ENCODE peak calls at places on chromosomes 4 and X, in ten cellular contexts. N is suprapubic skin, W is Panc1, E is tibial nerve, C is left ventricle myocardium inferior, U is heart right ventricle, Q is right cardiac atrium, V is lower lobe of right lung, X is neuronal stem cell, P is thyroid gland. F is an unnamed sample.

GRCh38 chrX:19372170-19373033 is 28.7 kb downstream of the PDHA1 start:
- DNase-seq in U (peak), P (peak), E (peak), X (peak), W (no peak), C (peak), Q (peak), N (no peak), V (peak), F (no peak)

GRCh38 chrX:103356023-103356798 is at the start of gene TCEAL9:
- DNase-seq in V (peak), N (peak), E (peak), X (no peak), U (peak), C (peak), P (peak), Q (peak), W (no peak), F (peak)

GRCh38 chr4:99665981-99666380 is 8.4 kb upstream of the C4orf54 start:
- DNase-seq in W (no peak), C (no peak), P (no peak), Q (no peak), E (no peak), N (no peak), V (no peak), U (no peak), X (no peak), F (no peak)

GRCh38 chrX:9955506-9955905 is 11.7 kb upstream of the CLDN34 start:
- DNase-seq in P (no peak), Q (no peak), W (no peak), V (no peak), N (no peak), C (no peak), U (no peak), X (no peak), E (no peak), F (no peak)

GRCh38 chr4:1564535-1565375 is 119.4 kb downstream of the FAM53A start:
- DNase-seq in C (no peak), X (no peak), P (no peak), W (no peak), U (no peak), Q (peak), V (no peak), N (no peak), E (no peak), F (no peak)

GRCh38 chrX:130125090-130125489 is 14.8 kb upstream of the ELF4 start:
- DNase-seq in N (peak), X (no peak), V (no peak), U (peak), E (peak), P (no peak), Q (peak), C (peak), W (no peak), F (no peak)

GRCh38 chr4:82652062-82652461 is 90.3 kb upstream of the TMEM150C start:
- DNase-seq in X (no peak), U (no peak), P (no peak), C (no peak), N (no peak), E (no peak), W (no peak), Q (no peak), V (no peak), F (no peak)

GRCh38 chr4:138542191-138542771 is 300.1 kb upstream of the SLC7A11 start:
- DNase-seq in Q (no peak), W (no peak), C (no peak), E (no peak), X (no peak), U (no peak), V (no peak), P (no peak), N (no peak), F (no peak)

GRCh38 chrX:20067709-20068315 is 48.9 kb downstream of the MAP7D2 start:
- DNase-seq in C (peak), N (peak), P (peak), U (peak), X (peak), Q (peak), V (peak), W (peak), E (peak), F (peak)

GRCh38 chrX:153922932-153923857 is 2.9 kb downstream of the ARHGAP4 start:
- DNase-seq in Q (peak), X (no peak), N (peak), C (peak), E (peak), V (peak), W (no peak), P (peak), U (peak), F (no peak)

GRCh38 chrX:132292753-132293152 is 73.5 kb upstream of the RAP2C start:
- DNase-seq in N (no peak), Q (no peak), U (peak), X (peak), W (peak), P (peak), E (no peak), C (no peak), V (no peak), F (no peak)

GRCh38 chr4:93337196-93337595 is 491.4 kb upstream of the ATOH1 start:
- DNase-seq in P (no peak), W (no peak), C (no peak), E (no peak), X (no peak), U (no peak), V (no peak), N (no peak), Q (no peak), F (no peak)

GRCh38 chrX:74450803-74451449 is 29.6 kb downstream of the SLC16A2 start:
- DNase-seq in C (no peak), V (no peak), Q (no peak), E (no peak), P (no peak), W (peak), U (no peak), N (no peak), X (no peak), F (peak)

GRCh38 chrX:3699841-3700381 is 13.5 kb downstream of the PRKX start:
- DNase-seq in X (no peak), N (no peak), P (no peak), C (no peak), V (no peak), E (no peak), Q (no peak), W (no peak), U (no peak), F (no peak)

GRCh38 chr4:113683143-113683542 is 78.4 kb downstream of the CAMK2D start:
- DNase-seq in P (peak), E (no peak), U (no peak), Q (no peak), C (no peak), V (no peak), X (no peak), W (no peak), N (no peak), F (no peak)

GRCh38 chr4:169243808-169244207 is 26.9 kb downstream of the SH3RF1 start:
- DNase-seq in W (no peak), U (no peak), C (no peak), N (no peak), E (no peak), P (no peak), X (no peak), Q (no peak), V (no peak), F (no peak)

GRCh38 chr4:108168672-108169562 is at the start of gene LEF1:
- DNase-seq in W (no peak), E (no peak), Q (peak), C (no peak), N (no peak), V (no peak), P (peak), X (peak), U (no peak), F (no peak)

GRCh38 chrX:629230-630006 is 1.2 kb upstream of the SHOX start:
- DNase-seq in P (no peak), W (no peak), C (no peak), E (no peak), Q (no peak), V (no peak), N (no peak), U (no peak), X (no peak), F (no peak)

GRCh38 chrX:85619962-85620361 is 240.5 kb upstream of the POF1B start:
- DNase-seq in P (no peak), U (no peak), W (no peak), X (no peak), E (no peak), C (no peak), N (no peak), V (no peak), Q (no peak), F (no peak)

GRCh38 chr4:153792007-153792892 is 3.4 kb upstream of the SFRP2 start:
- DNase-seq in Q (peak), C (no peak), U (peak), W (no peak), X (peak), E (peak), N (peak), V (peak), P (peak), F (peak)

GRCh38 chrX:16185725-16186136 is 18.4 kb downstream of the MAGEB17 start:
- DNase-seq in V (no peak), Q (no peak), W (no peak), E (no peak), P (no peak), C (no peak), N (no peak), X (no peak), U (no peak), F (no peak)

DNA sequence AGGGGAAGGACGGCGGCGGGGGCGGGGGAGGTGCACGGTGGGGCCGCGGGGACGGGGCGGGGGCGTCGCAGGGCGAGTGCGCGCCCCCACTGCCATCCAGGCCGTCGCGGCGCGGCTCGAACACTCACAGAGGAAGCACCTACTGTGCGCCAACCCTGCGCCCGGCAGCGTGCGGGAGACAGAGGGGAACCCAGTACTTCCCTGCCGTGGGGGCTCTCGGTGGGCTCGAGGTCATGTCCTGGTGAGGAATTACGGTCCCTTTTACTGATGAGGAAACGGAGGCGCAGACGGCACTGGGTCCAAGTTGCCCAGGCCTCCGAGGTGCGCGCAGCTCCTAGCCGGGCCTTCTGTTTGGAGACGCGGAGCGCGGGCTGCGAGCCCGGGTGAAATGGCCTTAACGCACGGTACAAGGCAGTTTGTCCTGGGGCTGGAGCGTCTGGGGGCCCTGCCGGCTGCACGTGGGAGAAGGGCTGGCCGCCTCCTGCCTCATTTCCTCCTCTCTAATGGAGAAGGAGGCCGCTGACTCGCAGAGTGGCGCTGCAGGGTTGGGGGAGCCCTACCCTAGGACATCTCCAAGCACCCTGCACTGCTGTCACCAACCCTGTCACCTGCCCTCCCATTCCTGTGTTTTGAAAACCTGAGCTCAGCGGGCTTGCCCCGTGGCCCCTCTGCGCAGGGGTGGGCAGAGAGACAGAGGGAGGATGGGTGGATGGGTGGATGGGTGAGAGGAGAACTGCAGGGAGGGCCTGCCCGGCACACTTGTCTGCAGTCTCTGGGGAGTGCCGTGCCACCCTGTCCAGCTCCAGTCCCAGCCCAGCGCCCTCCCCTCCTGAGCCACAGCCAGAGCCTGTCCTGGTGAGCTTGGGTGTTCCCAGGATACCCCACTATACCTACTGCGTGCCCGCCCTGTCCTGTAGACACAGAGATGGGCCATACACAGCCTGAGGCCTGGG is 106.0 kb downstream of the ADRA2C start:
- DNase-seq in Q (no peak), P (no peak), U (no peak), C (peak), W (no peak), E (no peak), X (no peak), N (peak), V (peak), F (peak)
- H3K4me3 ChIP-seq in Q (no peak), P (no peak), U (no peak), C (no peak), W (no peak), E (no peak), X (no peak), N (peak), V (no peak), F (no peak)

DNA sequence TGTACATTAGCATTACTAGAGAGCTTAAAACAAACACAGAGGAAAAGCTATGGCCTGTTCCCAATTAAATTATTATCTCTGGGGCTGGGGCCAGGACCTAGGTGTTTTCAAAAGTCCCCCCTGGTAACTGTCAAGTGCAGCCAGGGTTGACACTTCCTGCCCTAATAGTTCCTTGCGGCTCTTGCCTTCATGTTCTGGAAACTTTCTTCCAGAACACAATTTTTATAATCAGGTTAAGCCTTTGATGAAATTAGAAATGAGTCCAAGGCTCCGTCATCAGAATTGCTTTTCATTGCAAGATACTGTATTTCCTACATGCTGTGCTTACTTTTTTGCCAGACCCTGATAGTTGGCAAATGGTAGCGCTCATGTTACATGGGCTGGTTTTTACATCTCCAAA is 229.6 kb downstream of the UNC5C start:
- DNase-seq in E (no peak), U (no peak), P (no peak), X (no peak), Q (no peak), C (no peak), W (no peak), V (no peak), N (no peak), F (no peak)
- H3K27ac ChIP-seq in E (no peak), U (no peak), P (no peak), X (no peak), Q (no peak), C (peak), W (no peak), V (no peak), N (no peak), F (no peak)

DNA sequence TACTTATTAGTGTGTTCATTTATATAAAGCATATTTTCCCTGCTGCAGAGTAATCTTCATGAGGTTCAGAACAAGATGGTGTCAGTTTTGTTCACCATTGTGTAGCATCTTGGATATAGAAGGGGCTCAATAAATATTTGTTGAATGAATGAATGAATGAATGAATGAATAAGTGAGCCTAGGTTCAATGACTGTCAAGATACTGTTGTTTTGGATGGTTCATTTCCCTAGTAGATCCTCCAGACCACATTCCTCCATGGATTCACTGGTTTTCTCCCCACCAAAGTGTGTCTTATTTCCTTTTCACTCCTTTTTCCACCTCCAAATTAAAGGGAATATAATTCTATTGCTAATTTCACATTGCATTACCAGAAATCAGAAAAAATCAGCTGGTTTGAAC is 2.1 kb upstream of the OCIAD2 start:
- DNase-seq in P (no peak), V (no peak), X (no peak), U (no peak), N (no peak), C (no peak), Q (no peak), E (no peak), W (no peak), F (no peak)
- H3K4me3 ChIP-seq in P (no peak), V (no peak), X (no peak), U (no peak), N (no peak), C (no peak), Q (no peak), E (no peak), W (no peak), F (no peak)

DNA sequence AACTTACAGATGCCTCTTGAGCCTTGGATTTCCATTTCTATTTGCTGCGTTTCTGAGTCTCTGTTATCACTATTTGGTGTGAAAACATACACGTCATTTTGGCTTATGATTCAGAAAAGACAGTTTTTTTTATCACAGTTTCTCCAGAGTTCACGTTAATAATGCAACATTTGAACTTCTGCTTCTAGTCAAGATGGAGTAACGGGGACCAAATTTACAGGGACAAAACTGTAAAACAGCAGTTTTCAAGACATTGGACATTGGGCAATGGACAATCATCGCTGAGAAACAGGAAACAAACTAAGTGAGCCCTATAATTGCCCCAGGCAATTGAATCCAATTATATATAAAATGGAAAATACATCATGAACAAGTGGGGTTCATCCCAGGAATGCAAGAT is 36.2 kb upstream of the TASL start:
- DNase-seq in C (no peak), U (no peak), N (no peak), Q (no peak), X (no peak), E (no peak), V (no peak), P (no peak), W (no peak), F (no peak)
- H3K27ac ChIP-seq in C (no peak), U (no peak), N (no peak), Q (no peak), X (no peak), E (no peak), V (peak), P (no peak), W (no peak), F (no peak)

GRCh38 chr4:159303435-159303834 is 200.6 kb downstream of the RAPGEF2 start:
- DNase-seq in E (no peak), N (no peak), W (no peak), U (no peak), P (no peak), X (no peak), C (no peak), V (no peak), Q (no peak), F (no peak)

GRCh38 chr4:159297088-159297487 is 194.2 kb downstream of the RAPGEF2 start:
- DNase-seq in C (no peak), P (no peak), V (no peak), W (no peak), U (no peak), E (no peak), N (no peak), Q (no peak), X (no peak), F (no peak)

GRCh38 chr4:159296061-159296460 is 193.2 kb downstream of the RAPGEF2 start:
- DNase-seq in P (no peak), N (no peak), Q (no peak), U (no peak), V (no peak), W (no peak), E (no peak), C (no peak), X (no peak), F (no peak)

DNA sequence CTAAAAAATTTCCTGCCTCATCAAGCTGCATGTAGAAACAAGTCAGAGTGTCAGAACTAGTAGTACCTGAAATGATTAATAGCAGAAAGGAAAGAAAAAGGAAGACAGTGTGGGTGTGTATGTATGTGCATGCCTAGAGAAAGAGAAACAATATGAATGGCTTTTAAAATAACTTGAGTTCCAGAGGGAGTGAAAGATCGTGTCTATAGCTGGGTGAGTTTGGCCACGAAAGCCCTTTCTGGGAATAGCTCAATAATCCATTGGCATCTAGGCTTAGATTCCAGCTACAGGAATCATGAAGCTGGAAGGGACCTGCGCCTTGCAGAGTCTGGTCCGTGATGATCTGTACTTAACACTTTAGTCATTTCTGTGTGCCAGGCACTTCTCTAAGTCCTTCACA is 195.6 kb downstream of the RAPGEF2 start:
- DNase-seq in V (no peak), C (no peak), Q (no peak), N (no peak), E (no peak), X (no peak), U (no peak), W (no peak), P (no peak), F (no peak)
- H3K4me3 ChIP-seq in V (no peak), C (no peak), Q (no peak), N (peak), E (no peak), X (no peak), U (no peak), W (no peak), P (no peak), F (no peak)

DNA sequence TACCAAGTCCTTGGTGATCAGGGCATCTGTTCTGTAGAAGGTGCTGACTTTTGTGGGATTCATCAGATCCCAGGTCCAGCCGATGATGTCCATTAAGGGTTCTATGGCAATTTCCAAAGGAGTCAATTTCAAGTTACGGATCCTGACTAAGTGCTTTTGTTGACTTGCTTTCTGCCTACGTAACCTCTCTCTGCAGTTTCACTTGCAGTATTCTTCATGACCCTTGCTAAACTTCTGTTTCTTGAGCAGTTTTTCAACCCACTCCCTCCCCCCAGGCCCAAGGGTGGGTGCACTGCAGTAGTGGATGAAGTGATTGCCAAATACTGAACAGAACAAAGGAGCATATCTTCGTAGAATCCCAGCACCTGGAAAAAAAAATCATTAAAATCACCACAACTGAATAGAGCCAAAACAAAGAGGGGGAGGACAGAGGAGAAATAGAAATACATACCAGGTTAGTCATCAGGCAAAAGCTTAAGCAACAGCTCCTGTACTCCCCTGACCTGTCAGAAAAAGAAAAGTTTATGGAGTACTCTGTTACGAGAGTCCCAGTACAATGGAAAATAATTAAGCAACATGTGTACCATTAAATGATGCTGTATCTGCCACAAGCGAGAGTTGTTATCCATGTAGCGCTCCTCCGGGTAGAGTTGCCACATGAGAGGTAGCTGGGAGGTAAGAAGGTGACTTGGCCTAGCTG is 5.8 kb downstream of the CMC4 start:
- DNase-seq in C (no peak), E (no peak), W (no peak), U (no peak), V (no peak), X (no peak), P (no peak), N (no peak), Q (no peak), F (no peak)
- H3K27ac ChIP-seq in C (no peak), E (no peak), W (no peak), U (no peak), V (no peak), X (no peak), P (no peak), N (no peak), Q (no peak), F (no peak)

GRCh38 chr4:5892321-5893012 is 419 bp downstream of the CRMP1 start:
- DNase-seq in U (no peak), Q (no peak), X (no peak), C (no peak), N (no peak), W (no peak), E (no peak), P (no peak), V (no peak), F (no peak)
- H3K4me3 ChIP-seq in U (no peak), Q (peak), X (peak), C (peak), N (peak), W (no peak), E (no peak), P (no peak), V (no peak), F (peak)